ENCODE peak calls at places on chromosomes 2 and 18, in nine cellular contexts. Q, H, P, Y, F, W, R, S and G are unnamed samples.

GRCh38 chr2:157875720-157876065 is 437 bp downstream of the ACVR1 start:
- DNase-seq in R (no peak), Q (peak; percentile 82), H (peak; percentile 59), W (no peak), Y (peak; percentile 23), F (no peak), S (no peak), P (peak; percentile 49), G (peak; percentile 70)

GRCh38 chr2:24828641-24829040 is 35.4 kb downstream of the CENPO start:
- DNase-seq in P (no peak), Y (no peak), S (no peak), Q (no peak), W (no peak), F (no peak), H (no peak), R (no peak), G (no peak)

GRCh38 chr2:227466887-227467285 is 5.1 kb upstream of the AGFG1 start:
- DNase-seq in Y (no peak), R (no peak), W (no peak), H (no peak), S (no peak), P (no peak), Q (no peak), F (no peak), G (no peak)

GRCh38 chr2:127429844-127430425 is 11.7 kb downstream of the PROC start:
- DNase-seq in Q (no peak), H (no peak), R (no peak), P (no peak), W (no peak), S (no peak), F (no peak), Y (no peak), G (no peak)

GRCh38 chr2:188142636-188143035 is 149.0 kb upstream of the GULP1 start:
- DNase-seq in R (no peak), F (no peak), W (peak; percentile 38), Y (no peak), H (no peak), S (no peak), Q (no peak), P (no peak), G (no peak)

GRCh38 chr2:42834161-42834560 is 41.8 kb upstream of the HAAO start:
- DNase-seq in R (no peak), S (no peak), P (no peak), H (no peak), W (no peak), Y (no peak), F (no peak), Q (no peak), G (no peak)

GRCh38 chr18:12599966-12600365 is 57.9 kb downstream of the SPIRE1 start:
- DNase-seq in Q (no peak), P (no peak), F (no peak), S (no peak), W (no peak), R (no peak), H (no peak), Y (no peak), G (no peak)

GRCh38 chr2:98465456-98466201 is 21.0 kb downstream of the INPP4A start:
- DNase-seq in S (no peak), Y (peak; percentile 59), W (no peak), F (no peak), R (no peak), Q (peak; percentile 70), H (peak; percentile 83), P (no peak), G (no peak)

GRCh38 chr2:238636269-238637073 is 209.7 kb downstream of the ASB1 start:
- DNase-seq in Y (no peak), H (no peak), Q (peak; percentile 2), S (no peak), P (no peak), R (no peak), W (no peak), F (no peak), G (no peak)

GRCh38 chr18:59096098-59096779 is 43.4 kb upstream of the SEC11C start:
- DNase-seq in P (no peak), H (no peak), Y (no peak), Q (no peak), S (no peak), R (peak; percentile 82), F (no peak), W (no peak), G (no peak)

GRCh38 chr2:226911932-226912331 is 76.1 kb downstream of the RHBDD1 start:
- DNase-seq in F (no peak), Q (no peak), P (no peak), H (no peak), Y (no peak), S (no peak), R (no peak), W (peak; percentile 19), G (no peak)

GRCh38 chr2:208092093-208092832 is 32.1 kb downstream of the CRYGD start:
- DNase-seq in S (no peak), Q (no peak), R (no peak), H (no peak), Y (no peak), P (no peak), F (no peak), W (no peak), G (no peak)

GRCh38 chr2:1736997-1737480 is 7.3 kb downstream of the PXDN start:
- DNase-seq in R (no peak), H (no peak), P (no peak), Q (peak; percentile 26), S (no peak), W (peak; percentile 77), F (no peak), Y (no peak), G (no peak)

GRCh38 chr2:239965318-239965717 is 59.8 kb downstream of the NDUFA10 start:
- DNase-seq in Q (no peak), P (no peak), W (no peak), R (no peak), Y (no peak), H (no peak), F (no peak), S (no peak), G (no peak)

GRCh38 chr18:36672437-36673344 is 156.1 kb downstream of the TPGS2 start:
- DNase-seq in W (no peak), H (no peak), R (no peak), Q (no peak), F (no peak), Y (no peak), S (no peak), P (no peak), G (no peak)

GRCh38 chr18:75727479-75727878 is 300.0 kb upstream of the SMIM21 start:
- DNase-seq in F (peak; percentile 2), H (peak; percentile 8), R (peak; percentile 79), S (no peak), Y (no peak), P (no peak), W (no peak), Q (peak; percentile 58), G (peak; percentile 41)

GRCh38 chr2:23460228-23460627 is 75.2 kb downstream of the KLHL29 start:
- DNase-seq in F (no peak), S (no peak), P (no peak), Q (no peak), Y (no peak), R (no peak), H (no peak), W (no peak), G (no peak)

GRCh38 chr18:46477425-46478011 is 179.5 kb downstream of the LOXHD1 start:
- DNase-seq in Q (no peak), P (no peak), F (no peak), S (no peak), H (no peak), R (peak; percentile 20), Y (no peak), W (no peak), G (no peak)

GRCh38 chr2:156818944-156819343 is 382.8 kb downstream of the GPD2 start:
- DNase-seq in Y (no peak), F (no peak), P (no peak), S (no peak), Q (no peak), R (no peak), H (no peak), W (peak; percentile 70), G (no peak)

GRCh38 chr18:11995445-11996189 is 14.3 kb downstream of the IMPA2 start:
- DNase-seq in S (peak; percentile 10), F (peak; percentile 70), H (peak; percentile 50), W (no peak), P (no peak), Q (peak; percentile 67), R (peak; percentile 67), Y (no peak), G (peak; percentile 84)

GRCh38 chr2:239153806-239154591 is 246.8 kb downstream of the HDAC4 start:
- DNase-seq in H (no peak), F (no peak), R (peak; percentile 14), W (no peak), Q (no peak), P (peak; percentile 10), Y (no peak), S (no peak), G (no peak)

GRCh38 chr2:45636013-45636412 is 15.5 kb upstream of the PRKCE start:
- DNase-seq in R (no peak), P (no peak), F (no peak), Q (no peak), W (no peak), S (no peak), H (no peak), Y (no peak), G (no peak)

GRCh38 chr2:36607947-36608346 is 10.0 kb upstream of the FEZ2 start:
- DNase-seq in R (no peak), Q (no peak), Y (no peak), H (no peak), S (no peak), W (no peak), P (no peak), F (no peak), G (no peak)

GRCh38 chr2:54208364-54209240 is 47.4 kb downstream of the TSPYL6 start:
- DNase-seq in Q (no peak), P (no peak), H (no peak), F (no peak), W (no peak), R (no peak), S (no peak), Y (no peak), G (no peak)

GRCh38 chr18:44803019-44803650 is 122.4 kb downstream of the SETBP1 start:
- DNase-seq in Y (no peak), S (no peak), R (no peak), W (peak; percentile 90), Q (no peak), P (no peak), F (no peak), H (no peak), G (no peak)

GRCh38 chr2:217274578-217274977 is 414.7 kb upstream of the TNP1 start:
- DNase-seq in Q (no peak), R (no peak), H (no peak), W (no peak), F (no peak), P (no peak), S (no peak), Y (no peak), G (no peak)

GRCh38 chr18:51321696-51322095 is 124.2 kb upstream of the MEX3C start:
- DNase-seq in R (no peak), S (no peak), W (no peak), H (no peak), P (no peak), F (no peak), Y (no peak), Q (no peak), G (no peak)